ENCODE peak calls at places on chromosomes 11 and 22, in eight cellular contexts. One of them, this sample, is unnamed.

GRCh38 chr11:112354364-112354763 is 93.7 kb upstream of the PLET1 start:
- DNase-seq in left lung: no peak
- DNase-seq in lung: no peak
- DNase-seq in A673: no peak
- DNase-seq in left ventricle myocardium inferior: no peak
- DNase-seq in A549: no peak
- DNase-seq in cardiac muscle cell: no peak
- DNase-seq in psoas muscle: no peak
- DNase-seq in this sample: no peak

GRCh38 chr11:117300773-117301172 is 9.6 kb downstream of the BACE1-AS start:
- DNase-seq in lung: no peak
- DNase-seq in left lung: no peak
- DNase-seq in A549: no peak
- DNase-seq in psoas muscle: no peak
- DNase-seq in cardiac muscle cell: no peak
- DNase-seq in A673: peak; percentile 46
- DNase-seq in left ventricle myocardium inferior: no peak
- DNase-seq in this sample: no peak

GRCh38 chr22:36198482-36198881 is 3.1 kb downstream of the APOL4 start:
- DNase-seq in A673: no peak
- DNase-seq in psoas muscle: no peak
- DNase-seq in left ventricle myocardium inferior: no peak
- DNase-seq in lung: no peak
- DNase-seq in cardiac muscle cell: no peak
- DNase-seq in A549: no peak
- DNase-seq in left lung: no peak
- DNase-seq in this sample: no peak

GRCh38 chr11:117465236-117465997 is 137.8 kb downstream of the CEP164 start:
- DNase-seq in left ventricle myocardium inferior: no peak
- DNase-seq in lung: no peak
- DNase-seq in psoas muscle: no peak
- DNase-seq in left lung: no peak
- DNase-seq in cardiac muscle cell: no peak
- DNase-seq in A549: no peak
- DNase-seq in A673: no peak
- DNase-seq in this sample: no peak

GRCh38 chr22:47247609-47248240 is 485.3 kb downstream of the TBC1D22A start:
- DNase-seq in left lung: no peak
- DNase-seq in left ventricle myocardium inferior: no peak
- DNase-seq in psoas muscle: no peak
- DNase-seq in A673: no peak
- DNase-seq in cardiac muscle cell: no peak
- DNase-seq in A549: no peak
- DNase-seq in lung: peak; percentile 27
- DNase-seq in this sample: no peak

GRCh38 chr11:64767344-64768299 is 7.8 kb upstream of the PYGM start:
- DNase-seq in cardiac muscle cell: peak; percentile 86
- DNase-seq in A549: peak; percentile 82
- DNase-seq in A673: peak; percentile 91
- DNase-seq in left ventricle myocardium inferior: peak; percentile 63
- DNase-seq in left lung: peak; percentile 57
- DNase-seq in lung: peak; percentile 71
- DNase-seq in psoas muscle: peak; percentile 85
- DNase-seq in this sample: peak; percentile 80

GRCh38 chr11:17597770-17598169 is 50.7 kb downstream of the OTOG start:
- DNase-seq in A549: no peak
- DNase-seq in left lung: peak; percentile 9
- DNase-seq in psoas muscle: no peak
- DNase-seq in A673: no peak
- DNase-seq in cardiac muscle cell: no peak
- DNase-seq in left ventricle myocardium inferior: no peak
- DNase-seq in lung: no peak
- DNase-seq in this sample: no peak

GRCh38 chr11:46663277-46663940 is 37.0 kb downstream of the ARHGAP1 start:
- DNase-seq in cardiac muscle cell: no peak
- DNase-seq in A673: no peak
- DNase-seq in left lung: no peak
- DNase-seq in psoas muscle: no peak
- DNase-seq in A549: no peak
- DNase-seq in lung: no peak
- DNase-seq in left ventricle myocardium inferior: no peak
- DNase-seq in this sample: no peak

GRCh38 chr11:133082851-133083488 is 449.3 kb downstream of the OPCML start:
- DNase-seq in A673: peak; percentile 74
- DNase-seq in A549: peak; percentile 27
- DNase-seq in left lung: peak; percentile 43
- DNase-seq in cardiac muscle cell: peak; percentile 83
- DNase-seq in lung: peak; percentile 51
- DNase-seq in left ventricle myocardium inferior: peak; percentile 48
- DNase-seq in psoas muscle: peak; percentile 74
- DNase-seq in this sample: peak; percentile 76

GRCh38 chr11:109914809-109915653 is 178.2 kb upstream of the ZC3H12C start:
- DNase-seq in A549: no peak
- DNase-seq in lung: no peak
- DNase-seq in left ventricle myocardium inferior: no peak
- DNase-seq in A673: no peak
- DNase-seq in psoas muscle: no peak
- DNase-seq in left lung: no peak
- DNase-seq in cardiac muscle cell: no peak
- DNase-seq in this sample: no peak

GRCh38 chr11:131644204-131644603 is 273.8 kb downstream of the NTM start:
- DNase-seq in left lung: no peak
- DNase-seq in A673: no peak
- DNase-seq in left ventricle myocardium inferior: no peak
- DNase-seq in lung: no peak
- DNase-seq in A549: no peak
- DNase-seq in psoas muscle: no peak
- DNase-seq in cardiac muscle cell: no peak
- DNase-seq in this sample: no peak

GRCh38 chr22:35363571-35364086 is 17.3 kb upstream of the HMOX1 start:
- DNase-seq in psoas muscle: no peak
- DNase-seq in A673: no peak
- DNase-seq in left ventricle myocardium inferior: no peak
- DNase-seq in cardiac muscle cell: no peak
- DNase-seq in lung: no peak
- DNase-seq in left lung: no peak
- DNase-seq in A549: no peak
- DNase-seq in this sample: no peak

GRCh38 chr11:120694706-120695105 is 183.2 kb downstream of the GRIK4 start:
- DNase-seq in psoas muscle: no peak
- DNase-seq in cardiac muscle cell: no peak
- DNase-seq in left lung: no peak
- DNase-seq in left ventricle myocardium inferior: no peak
- DNase-seq in lung: no peak
- DNase-seq in A549: no peak
- DNase-seq in A673: peak; percentile 76
- DNase-seq in this sample: no peak

GRCh38 chr11:2462092-2462985 is 17.5 kb downstream of the KCNQ1 start:
- DNase-seq in left ventricle myocardium inferior: no peak
- DNase-seq in A549: no peak
- DNase-seq in cardiac muscle cell: no peak
- DNase-seq in A673: no peak
- DNase-seq in left lung: no peak
- DNase-seq in psoas muscle: no peak
- DNase-seq in lung: no peak
- DNase-seq in this sample: no peak

GRCh38 chr11:22670803-22671202 is 4.4 kb downstream of the GAS2 start:
- DNase-seq in psoas muscle: no peak
- DNase-seq in lung: no peak
- DNase-seq in A549: peak; percentile 24
- DNase-seq in A673: peak; percentile 43
- DNase-seq in cardiac muscle cell: peak; percentile 9
- DNase-seq in left lung: no peak
- DNase-seq in left ventricle myocardium inferior: no peak
- DNase-seq in this sample: no peak

GRCh38 chr11:3091846-3092602 is 34.8 kb upstream of the CARS1 start:
- DNase-seq in A673: peak; percentile 71
- DNase-seq in lung: peak; percentile 66
- DNase-seq in left ventricle myocardium inferior: peak; percentile 62
- DNase-seq in cardiac muscle cell: peak; percentile 69
- DNase-seq in A549: peak; percentile 83
- DNase-seq in left lung: peak; percentile 68
- DNase-seq in psoas muscle: peak; percentile 83
- DNase-seq in this sample: peak; percentile 55

GRCh38 chr11:72688486-72688885 is 14.3 kb upstream of the PDE2A start:
- DNase-seq in A673: no peak
- DNase-seq in left lung: no peak
- DNase-seq in A549: no peak
- DNase-seq in psoas muscle: no peak
- DNase-seq in left ventricle myocardium inferior: no peak
- DNase-seq in lung: no peak
- DNase-seq in cardiac muscle cell: no peak
- DNase-seq in this sample: no peak

GRCh38 chr22:35684270-35684700 is 33.4 kb upstream of the APOL5 start:
- DNase-seq in A549: peak; percentile 25
- DNase-seq in psoas muscle: no peak
- DNase-seq in lung: no peak
- DNase-seq in left lung: no peak
- DNase-seq in A673: peak; percentile 69
- DNase-seq in left ventricle myocardium inferior: no peak
- DNase-seq in cardiac muscle cell: peak; percentile 34
- DNase-seq in this sample: peak; percentile 51

GRCh38 chr11:95521862-95522261 is 267.7 kb downstream of the FAM76B start:
- DNase-seq in left lung: no peak
- DNase-seq in psoas muscle: no peak
- DNase-seq in left ventricle myocardium inferior: no peak
- DNase-seq in A673: no peak
- DNase-seq in lung: no peak
- DNase-seq in cardiac muscle cell: no peak
- DNase-seq in A549: no peak
- DNase-seq in this sample: no peak

GRCh38 chr11:95522871-95523270 is 266.7 kb downstream of the FAM76B start:
- DNase-seq in A549: no peak
- DNase-seq in left ventricle myocardium inferior: no peak
- DNase-seq in A673: no peak
- DNase-seq in psoas muscle: no peak
- DNase-seq in lung: no peak
- DNase-seq in cardiac muscle cell: no peak
- DNase-seq in left lung: no peak
- DNase-seq in this sample: no peak

GRCh38 chr11:95520765-95521542 is 268.6 kb downstream of the FAM76B start:
- DNase-seq in lung: no peak
- DNase-seq in A673: peak; percentile 96
- DNase-seq in left ventricle myocardium inferior: no peak
- DNase-seq in A549: peak; percentile 57
- DNase-seq in cardiac muscle cell: no peak
- DNase-seq in psoas muscle: no peak
- DNase-seq in left lung: no peak
- DNase-seq in this sample: no peak

GRCh38 chr11:95519912-95520311 is 269.7 kb downstream of the FAM76B start:
- DNase-seq in lung: no peak
- DNase-seq in A673: no peak
- DNase-seq in left ventricle myocardium inferior: no peak
- DNase-seq in left lung: no peak
- DNase-seq in A549: no peak
- DNase-seq in cardiac muscle cell: no peak
- DNase-seq in psoas muscle: no peak
- DNase-seq in this sample: no peak

GRCh38 chr11:95520361-95520760 is 269.2 kb downstream of the FAM76B start:
- DNase-seq in A549: no peak
- DNase-seq in left ventricle myocardium inferior: no peak
- DNase-seq in A673: peak; percentile 18
- DNase-seq in left lung: no peak
- DNase-seq in lung: no peak
- DNase-seq in psoas muscle: no peak
- DNase-seq in cardiac muscle cell: no peak
- DNase-seq in this sample: no peak
- H3K4me1 ChIP-seq in A549: no peaks in the 10 kb centered on the region
- H3K4me1 ChIP-seq in left ventricle myocardium inferior: no peaks in the 10 kb centered on the region
- H3K4me1 ChIP-seq in A673: peaks cover 22% of the 10 kb centered on the region
- H3K4me1 ChIP-seq in left lung: no peaks in the 10 kb centered on the region
- H3K4me1 ChIP-seq in lung: no peaks in the 10 kb centered on the region
- H3K4me1 ChIP-seq in psoas muscle: no peaks in the 10 kb centered on the region
- H3K4me1 ChIP-seq in cardiac muscle cell: no peaks in the 10 kb centered on the region
- H3K4me1 ChIP-seq in this sample: peaks cover 26% of the 10 kb centered on the region

GRCh38 chr22:42549329-42550060 is 4.3 kb upstream of the SERHL2 start:
- DNase-seq in A673: no peak
- DNase-seq in lung: no peak
- DNase-seq in cardiac muscle cell: no peak
- DNase-seq in left lung: no peak
- DNase-seq in A549: no peak
- DNase-seq in psoas muscle: no peak
- DNase-seq in left ventricle myocardium inferior: no peak
- DNase-seq in this sample: no peak
- TF ChIP-seq CTCF in A673: no peak
- TF ChIP-seq CTCF in lung: no peak
- TF ChIP-seq CTCF in cardiac muscle cell: no peak
- TF ChIP-seq CTCF in left lung: no peak
- TF ChIP-seq CTCF in A549: no peak
- TF ChIP-seq CTCF in psoas muscle: no peak
- TF ChIP-seq CTCF in left ventricle myocardium inferior: no peak
- TF ChIP-seq CTCF in this sample: no peak

DNA sequence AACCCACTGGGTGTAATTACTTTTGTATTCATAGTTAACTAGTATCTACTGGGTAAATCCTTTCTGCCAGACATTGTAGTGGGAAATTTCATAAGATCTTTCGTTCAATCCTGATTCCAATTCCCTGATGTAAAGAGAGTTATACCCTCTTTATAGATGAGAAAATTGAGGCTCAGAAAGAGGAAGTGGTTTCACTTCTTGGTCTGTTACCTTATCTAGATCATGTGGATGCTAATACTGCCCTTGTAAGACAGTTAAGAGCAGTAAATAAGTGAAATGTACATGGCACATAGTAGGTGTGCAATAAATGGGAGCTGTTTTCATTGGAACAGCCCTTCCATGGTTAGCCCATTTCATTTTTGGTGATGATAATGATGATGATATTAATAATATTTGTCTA is 46.7 kb downstream of the TIMP3 start:
- DNase-seq in psoas muscle: no peak
- DNase-seq in A549: no peak
- DNase-seq in A673: no peak
- DNase-seq in cardiac muscle cell: no peak
- DNase-seq in left ventricle myocardium inferior: no peak
- DNase-seq in lung: no peak
- DNase-seq in left lung: no peak
- DNase-seq in this sample: no peak
- H3K4me1 ChIP-seq in psoas muscle: peaks cover 32% of the 10 kb centered on the region
- H3K4me1 ChIP-seq in A549: no peaks in the 10 kb centered on the region
- H3K4me1 ChIP-seq in A673: no peaks in the 10 kb centered on the region
- H3K4me1 ChIP-seq in cardiac muscle cell: peaks cover 21% of the 10 kb centered on the region
- H3K4me1 ChIP-seq in left ventricle myocardium inferior: peaks cover 100% of the 10 kb centered on the region
- H3K4me1 ChIP-seq in lung: peaks cover 60% of the 10 kb centered on the region
- H3K4me1 ChIP-seq in left lung: peaks cover 36% of the 10 kb centered on the region
- H3K4me1 ChIP-seq in this sample: peaks cover 10% of the 10 kb centered on the region

GRCh38 chr11:70811483-70811882 is 413.2 kb downstream of the CTTN start:
- DNase-seq in cardiac muscle cell: no peak
- DNase-seq in lung: no peak
- DNase-seq in psoas muscle: no peak
- DNase-seq in A549: no peak
- DNase-seq in left lung: no peak
- DNase-seq in A673: no peak
- DNase-seq in left ventricle myocardium inferior: no peak
- DNase-seq in this sample: no peak
- TF ChIP-seq CTCF in cardiac muscle cell: no peak
- TF ChIP-seq CTCF in lung: no peak
- TF ChIP-seq CTCF in psoas muscle: no peak
- TF ChIP-seq CTCF in A549: no peak
- TF ChIP-seq CTCF in left lung: no peak
- TF ChIP-seq CTCF in A673: no peak
- TF ChIP-seq CTCF in left ventricle myocardium inferior: no peak
- TF ChIP-seq CTCF in this sample: no peak

This sample was measured in BE2C.